ENCODE peak calls at places on chromosome 4, in four cellular contexts. T is colonic mucosa, J is fibroblast of lung, U is OCI-LY7. D is an unnamed sample. For H3K36me3, the result is how much of the 10 kb centered on the place peaks cover.

GRCh38 chr4:183241322-183241640 is 78.8 kb downstream of the CLDN22 start:
- DNase-seq in T (no peak), J (peak), U (no peak), D (no peak)

GRCh38 chr4:182898479-182898799 is 18.7 kb downstream of the DCTD start:
- DNase-seq in T (no peak), J (no peak), U (no peak), D (no peak)

GRCh38 chr4:666822-667544 is 7.1 kb downstream of the ATP5ME start:
- DNase-seq in T (no peak), J (no peak), U (no peak), D (no peak)

GRCh38 chr4:149881744-149882143 is 66.1 kb upstream of the IQCM start:
- DNase-seq in T (no peak), J (no peak), U (no peak), D (no peak)

GRCh38 chr4:3261411-3262207 is 12.7 kb downstream of the MSANTD1 start:
- DNase-seq in T (peak), J (no peak), U (no peak), D (no peak)

GRCh38 chr4:95284668-95285067 is 264.1 kb downstream of the UNC5C start:
- DNase-seq in T (no peak), J (no peak), U (no peak), D (no peak)

GRCh38 chr4:158209825-158210807 is at the start of gene TMEM144:
- DNase-seq in T (peak), J (peak), U (no peak), D (peak)

GRCh38 chr4:70994387-70995099 is 1.1 kb downstream of the DCK start:
- DNase-seq in T (no peak), J (no peak), U (peak), D (no peak)

GRCh38 chr4:81754169-81754568 is 282.5 kb upstream of the RASGEF1B start:
- DNase-seq in T (no peak), J (no peak), U (no peak), D (no peak)

GRCh38 chr4:185567828-185568442 is 32.6 kb upstream of the PDLIM3 start:
- DNase-seq in T (peak), J (peak), U (no peak), D (peak)

GRCh38 chr4:173990126-173990878 is 293.2 kb downstream of the FBXO8 start:
- DNase-seq in T (no peak), J (peak), U (peak), D (peak)

GRCh38 chr4:76571274-76571673 is 136.2 kb downstream of the SHROOM3 start:
- DNase-seq in T (no peak), J (peak), U (no peak), D (no peak)

GRCh38 chr4:1050486-1051213 is 39.2 kb downstream of the FGFRL1 start:
- DNase-seq in T (no peak), J (no peak), U (no peak), D (no peak)

GRCh38 chr4:113467581-113467980 is 294.0 kb downstream of the CAMK2D start:
- DNase-seq in T (no peak), J (peak), U (no peak), D (no peak)

GRCh38 chr4:48827622-48828021 is 3.3 kb upstream of the OCIAD1 start:
- DNase-seq in T (no peak), J (no peak), U (no peak), D (no peak)

GRCh38 chr4:76380561-76380960 is 40.4 kb downstream of the CCDC158 start:
- DNase-seq in T (no peak), J (no peak), U (no peak), D (no peak)

GRCh38 chr4:128721896-128722295 is 87.6 kb upstream of the JADE1 start:
- DNase-seq in T (no peak), J (no peak), U (no peak), D (no peak)

GRCh38 chr4:73259552-73260140 is 1.0 kb upstream of the ANKRD17 start:
- DNase-seq in T (no peak), J (peak), U (peak), D (no peak)

GRCh38 chr4:100789991-100790390 is 272.2 kb upstream of the EMCN start:
- DNase-seq in T (no peak), J (no peak), U (no peak), D (no peak)

GRCh38 chr4:138953962-138954371 is 61.6 kb upstream of the NOCT start:
- DNase-seq in T (no peak), J (peak), U (no peak), D (no peak)

GRCh38 chr4:111991797-111992196 is 153.5 kb upstream of the FAM241A start:
- DNase-seq in T (no peak), J (peak), U (no peak), D (no peak)

GRCh38 chr4:32847466-32847865 is 2127.3 kb downstream of the PCDH7 start:
- DNase-seq in T (no peak), J (peak), U (no peak), D (no peak)

GRCh38 chr4:182189107-182189878 is 53.9 kb upstream of the TENM3 start:
- DNase-seq in T (no peak), J (peak), U (no peak), D (peak)

GRCh38 chr4:139700568-139700967 is 34.9 kb downstream of the MGST2 start:
- DNase-seq in T (no peak), J (no peak), U (no peak), D (no peak)

DNA sequence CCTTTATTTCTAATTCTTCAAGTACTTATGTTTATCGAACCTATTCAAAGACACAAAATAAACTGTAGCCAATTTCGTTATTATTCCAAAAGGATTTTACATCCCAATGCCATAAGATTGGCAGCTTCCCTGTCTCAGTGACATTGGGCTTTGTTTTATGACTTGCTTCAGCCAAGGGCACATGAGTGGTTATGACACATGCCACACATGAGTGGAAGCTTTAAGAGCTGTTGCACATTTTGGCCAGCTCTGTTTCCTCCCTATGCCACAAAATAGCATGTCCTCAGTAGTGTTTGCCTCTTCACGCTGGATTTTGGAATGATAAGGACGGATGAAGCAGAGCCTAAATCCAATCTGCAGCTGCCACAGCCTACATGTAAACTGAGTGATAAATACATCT is 21.9 kb downstream of the SEC24D start:
- DNase-seq in T (no peak), J (no peak), U (no peak), D (no peak)
- H3K36me3 ChIP-seq in T (under half), J (under half), U (half or more), D (half or more)

GRCh38 chr4:186942745-186943606 is 219.3 kb upstream of the FAT1 start:
- DNase-seq in T (peak), J (peak), U (peak), D (peak)
- H3K36me3 ChIP-seq in T (under half), J (under half), U (under half), D (under half)

DNA sequence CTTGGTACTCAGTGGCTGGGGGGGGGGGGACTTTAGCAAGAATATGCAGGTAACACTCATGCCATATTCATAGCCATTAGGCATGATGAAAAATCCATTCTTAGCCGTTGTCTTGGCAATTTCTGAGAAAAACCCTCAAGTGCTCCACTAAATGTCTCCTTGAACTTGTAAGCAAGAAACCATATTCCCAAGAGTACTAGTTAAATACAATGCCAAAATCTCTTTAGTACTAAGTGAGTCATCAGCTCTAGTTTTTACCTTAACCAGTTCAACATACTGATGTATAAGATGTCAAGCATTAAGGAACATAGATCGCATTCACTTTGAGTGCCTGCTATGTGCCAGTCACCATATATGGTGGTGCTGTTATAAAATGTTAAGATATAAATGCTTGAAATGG is 27.5 kb downstream of the UBE2D3 start:
- DNase-seq in T (no peak), J (no peak), U (no peak), D (no peak)
- H3K36me3 ChIP-seq in T (under half), J (under half), U (half or more), D (half or more)

GRCh38 chr4:7762376-7763040 is 177.2 kb downstream of the AFAP1 start:
- DNase-seq in T (no peak), J (no peak), U (no peak), D (no peak)
- H3K36me3 ChIP-seq in T (under half), J (under half), U (under half), D (half or more)

GRCh38 chr4:141815646-141816045 is 179.3 kb downstream of the IL15 start:
- DNase-seq in T (no peak), J (no peak), U (no peak), D (peak)
- H3K36me3 ChIP-seq in T (under half), J (under half), U (under half), D (under half)

D was measured in BE2C.